ENCODE peak calls at places on chromosomes 6 and 20, in six cellular contexts. One of them, this sample, is unnamed.

GRCh38 chr20:34090645-34091044 is 21.4 kb downstream of the EIF2S2 start:
- DNase-seq in right atrium auricular region: no peak
- DNase-seq in epithelial cell of esophagus: no peak
- DNase-seq in fibroblast of the aortic adventitia: no peak
- DNase-seq in NB4: no peak
- DNase-seq in CD8-positive, alpha-beta T cell: no peak
- DNase-seq in this sample: no peak

GRCh38 chr6:52620906-52621190 is 44.0 kb upstream of the TRAM2 start:
- DNase-seq in right atrium auricular region: no peak
- DNase-seq in epithelial cell of esophagus: no peak
- DNase-seq in fibroblast of the aortic adventitia: peak; percentile 28
- DNase-seq in NB4: no peak
- DNase-seq in CD8-positive, alpha-beta T cell: no peak
- DNase-seq in this sample: no peak

GRCh38 chr6:68226460-68226859 is 408.6 kb upstream of the ADGRB3 start:
- DNase-seq in right atrium auricular region: no peak
- DNase-seq in epithelial cell of esophagus: peak; percentile 36
- DNase-seq in fibroblast of the aortic adventitia: peak; percentile 36
- DNase-seq in NB4: peak; percentile 34
- DNase-seq in CD8-positive, alpha-beta T cell: no peak
- DNase-seq in this sample: peak; percentile 49

GRCh38 chr20:61299088-61299487 is 47.0 kb downstream of the CDH4 start:
- DNase-seq in right atrium auricular region: no peak
- DNase-seq in epithelial cell of esophagus: no peak
- DNase-seq in fibroblast of the aortic adventitia: no peak
- DNase-seq in NB4: no peak
- DNase-seq in CD8-positive, alpha-beta T cell: no peak
- DNase-seq in this sample: no peak

GRCh38 chr6:1395941-1396908 is 6.8 kb downstream of the FOXF2 start:
- DNase-seq in right atrium auricular region: no peak
- DNase-seq in epithelial cell of esophagus: no peak
- DNase-seq in fibroblast of the aortic adventitia: no peak
- DNase-seq in NB4: no peak
- DNase-seq in CD8-positive, alpha-beta T cell: no peak
- DNase-seq in this sample: no peak

GRCh38 chr6:12170351-12171079 is 119.6 kb upstream of the EDN1 start:
- DNase-seq in right atrium auricular region: no peak
- DNase-seq in epithelial cell of esophagus: peak; percentile 43
- DNase-seq in fibroblast of the aortic adventitia: no peak
- DNase-seq in NB4: no peak
- DNase-seq in CD8-positive, alpha-beta T cell: no peak
- DNase-seq in this sample: no peak

GRCh38 chr6:106973841-106974336 is 640 bp downstream of the CD24 start:
- DNase-seq in right atrium auricular region: no peak
- DNase-seq in epithelial cell of esophagus: peak; percentile 20
- DNase-seq in fibroblast of the aortic adventitia: no peak
- DNase-seq in NB4: no peak
- DNase-seq in CD8-positive, alpha-beta T cell: no peak
- DNase-seq in this sample: no peak

GRCh38 chr20:53865905-53866786 is 204.2 kb downstream of the BCAS1 start:
- DNase-seq in right atrium auricular region: no peak
- DNase-seq in epithelial cell of esophagus: peak; percentile 82
- DNase-seq in fibroblast of the aortic adventitia: peak; percentile 73
- DNase-seq in NB4: peak; percentile 51
- DNase-seq in CD8-positive, alpha-beta T cell: no peak
- DNase-seq in this sample: peak; percentile 72

GRCh38 chr6:34518669-34519365 is 37.3 kb downstream of the SPDEF start:
- DNase-seq in right atrium auricular region: no peak
- DNase-seq in epithelial cell of esophagus: no peak
- DNase-seq in fibroblast of the aortic adventitia: no peak
- DNase-seq in NB4: no peak
- DNase-seq in CD8-positive, alpha-beta T cell: no peak
- DNase-seq in this sample: no peak

GRCh38 chr20:49610701-49611538 is 43.0 kb upstream of the PTGIS start:
- DNase-seq in right atrium auricular region: peak; percentile 68
- DNase-seq in epithelial cell of esophagus: peak; percentile 55
- DNase-seq in fibroblast of the aortic adventitia: peak; percentile 49
- DNase-seq in NB4: peak; percentile 90
- DNase-seq in CD8-positive, alpha-beta T cell: peak; percentile 58
- DNase-seq in this sample: peak; percentile 37
- H3K4me3 ChIP-seq in right atrium auricular region: no peak overlapping the region
- H3K4me3 ChIP-seq in epithelial cell of esophagus: no peak overlapping the region
- H3K4me3 ChIP-seq in fibroblast of the aortic adventitia: peak overlapping the region; percentile 44
- H3K4me3 ChIP-seq in NB4: no peak overlapping the region
- H3K4me3 ChIP-seq in CD8-positive, alpha-beta T cell: no peak overlapping the region
- H3K4me3 ChIP-seq in this sample: peak overlapping the region; percentile 35

GRCh38 chr6:104995989-104996617 is 39.2 kb downstream of the LIN28B start:
- DNase-seq in right atrium auricular region: no peak
- DNase-seq in epithelial cell of esophagus: peak; percentile 50
- DNase-seq in fibroblast of the aortic adventitia: peak; percentile 53
- DNase-seq in NB4: peak; percentile 7
- DNase-seq in CD8-positive, alpha-beta T cell: no peak
- DNase-seq in this sample: peak; percentile 92
- TF ChIP-seq CTCF in right atrium auricular region: peak; percentile 38
- TF ChIP-seq CTCF in epithelial cell of esophagus: peak; percentile 7
- TF ChIP-seq CTCF in fibroblast of the aortic adventitia: no peak
- TF ChIP-seq CTCF in NB4: no peak
- TF ChIP-seq CTCF in CD8-positive, alpha-beta T cell: no peak
- TF ChIP-seq CTCF in this sample: peak; percentile 55

DNA sequence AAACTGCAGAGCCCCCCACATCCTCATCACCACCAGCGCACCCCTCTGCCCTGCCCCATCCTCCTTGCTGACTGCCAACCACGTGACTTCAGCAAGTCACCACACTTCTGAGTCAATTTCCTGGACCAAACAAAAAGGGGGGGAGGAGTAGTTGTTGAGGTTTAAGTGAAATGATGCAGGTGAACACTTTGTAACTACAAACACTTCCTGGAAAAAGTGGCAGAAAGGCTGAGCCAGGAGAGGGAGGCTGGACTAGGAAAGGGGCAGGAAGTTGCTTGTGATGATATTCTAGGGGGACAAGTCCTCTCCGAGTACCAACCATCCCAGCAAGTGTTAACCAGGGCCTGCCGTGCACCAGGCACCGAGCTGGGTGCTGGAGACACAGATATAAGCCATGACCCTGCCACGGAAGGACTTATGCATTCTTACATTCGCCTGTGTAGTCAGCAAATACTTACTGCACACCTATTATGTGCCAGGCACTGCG is 67.4 kb downstream of the PREX1 start:
- DNase-seq in right atrium auricular region: no peak
- DNase-seq in epithelial cell of esophagus: peak; percentile 36
- DNase-seq in fibroblast of the aortic adventitia: peak; percentile 39
- DNase-seq in NB4: peak; percentile 86
- DNase-seq in CD8-positive, alpha-beta T cell: peak; percentile 71
- DNase-seq in this sample: peak; percentile 48
- H3K4me3 ChIP-seq in right atrium auricular region: no peak overlapping the region
- H3K4me3 ChIP-seq in epithelial cell of esophagus: no peak overlapping the region
- H3K4me3 ChIP-seq in fibroblast of the aortic adventitia: no peak overlapping the region
- H3K4me3 ChIP-seq in NB4: no peak overlapping the region
- H3K4me3 ChIP-seq in CD8-positive, alpha-beta T cell: peak overlapping the region; percentile 51
- H3K4me3 ChIP-seq in this sample: no peak overlapping the region

DNA sequence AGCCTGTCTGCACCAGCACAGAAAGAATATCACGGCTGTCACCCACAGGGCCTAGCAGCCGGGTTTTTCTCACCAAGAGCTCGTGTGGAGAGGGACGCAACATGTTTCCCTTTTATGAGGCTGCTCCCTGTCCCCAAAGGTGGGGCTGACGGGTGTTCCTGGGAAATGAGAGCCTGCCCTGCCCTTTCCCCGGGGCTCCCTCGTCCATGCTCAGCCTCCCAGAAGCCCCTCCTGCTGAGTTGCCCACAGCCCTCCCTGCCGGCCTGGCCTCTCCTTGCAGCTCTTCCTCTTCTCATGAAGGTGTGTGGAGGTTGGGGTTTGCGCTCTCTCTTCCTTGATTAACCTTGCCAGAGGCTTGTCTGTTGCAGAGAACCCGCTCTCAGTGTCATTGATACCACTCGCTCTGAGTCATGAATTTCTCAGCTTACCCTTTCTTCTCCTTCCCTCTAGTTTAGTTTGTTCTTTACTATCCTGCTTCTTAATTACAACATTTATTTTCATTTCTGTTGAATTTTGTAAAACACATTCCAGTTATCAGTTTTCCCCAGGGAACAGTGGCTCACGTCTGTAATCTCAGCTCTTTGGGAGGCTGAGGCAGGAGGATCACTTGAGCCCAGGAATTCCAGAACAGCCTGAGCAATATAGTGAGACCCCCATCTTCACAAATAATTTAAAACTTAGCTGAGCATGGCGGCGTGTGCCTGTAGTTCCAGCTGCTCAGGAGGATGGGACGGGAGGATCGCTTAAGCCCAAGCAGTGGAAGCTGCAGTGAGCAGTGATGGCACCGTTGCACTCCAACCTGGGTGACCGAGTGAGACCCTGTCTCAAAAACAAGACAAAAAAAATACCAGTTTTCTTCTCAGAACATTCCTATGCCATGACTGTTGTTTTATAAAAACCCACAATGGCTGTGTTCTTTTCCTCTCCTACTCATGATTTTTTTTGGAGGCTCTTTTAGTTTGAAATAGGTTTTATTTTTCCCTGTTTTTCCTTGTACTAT is 103.8 kb downstream of the TMEM242 start:
- DNase-seq in right atrium auricular region: peak; percentile 42
- DNase-seq in epithelial cell of esophagus: peak; percentile 71
- DNase-seq in fibroblast of the aortic adventitia: peak; percentile 35
- DNase-seq in NB4: peak; percentile 56
- DNase-seq in CD8-positive, alpha-beta T cell: no peak
- DNase-seq in this sample: peak; percentile 76
- TF ChIP-seq CTCF in right atrium auricular region: no peak
- TF ChIP-seq CTCF in epithelial cell of esophagus: no peak
- TF ChIP-seq CTCF in fibroblast of the aortic adventitia: no peak
- TF ChIP-seq CTCF in NB4: no peak
- TF ChIP-seq CTCF in CD8-positive, alpha-beta T cell: no peak
- TF ChIP-seq CTCF in this sample: peak; percentile 40

GRCh38 chr6:17984822-17985660 is 2.4 kb downstream of the KIF13A start:
- DNase-seq in right atrium auricular region: no peak
- DNase-seq in epithelial cell of esophagus: no peak
- DNase-seq in fibroblast of the aortic adventitia: peak; percentile 59
- DNase-seq in NB4: no peak
- DNase-seq in CD8-positive, alpha-beta T cell: no peak
- DNase-seq in this sample: peak; percentile 40
- H3K4me3 ChIP-seq in right atrium auricular region: peak overlapping the region; percentile 55
- H3K4me3 ChIP-seq in epithelial cell of esophagus: peak overlapping the region; percentile 85
- H3K4me3 ChIP-seq in fibroblast of the aortic adventitia: peak overlapping the region; percentile 85
- H3K4me3 ChIP-seq in NB4: no peak overlapping the region
- H3K4me3 ChIP-seq in CD8-positive, alpha-beta T cell: no peak overlapping the region
- H3K4me3 ChIP-seq in this sample: peak overlapping the region; percentile 40

GRCh38 chr6:4253604-4254211 is 118.3 kb upstream of the ECI2 start:
- DNase-seq in right atrium auricular region: no peak
- DNase-seq in epithelial cell of esophagus: peak; percentile 70
- DNase-seq in fibroblast of the aortic adventitia: peak; percentile 88
- DNase-seq in NB4: no peak
- DNase-seq in CD8-positive, alpha-beta T cell: no peak
- DNase-seq in this sample: peak; percentile 88
- TF ChIP-seq CTCF in right atrium auricular region: peak; percentile 42
- TF ChIP-seq CTCF in epithelial cell of esophagus: peak; percentile 82
- TF ChIP-seq CTCF in fibroblast of the aortic adventitia: peak; percentile 73
- TF ChIP-seq CTCF in NB4: no peak
- TF ChIP-seq CTCF in CD8-positive, alpha-beta T cell: no peak
- TF ChIP-seq CTCF in this sample: peak; percentile 84

DNA sequence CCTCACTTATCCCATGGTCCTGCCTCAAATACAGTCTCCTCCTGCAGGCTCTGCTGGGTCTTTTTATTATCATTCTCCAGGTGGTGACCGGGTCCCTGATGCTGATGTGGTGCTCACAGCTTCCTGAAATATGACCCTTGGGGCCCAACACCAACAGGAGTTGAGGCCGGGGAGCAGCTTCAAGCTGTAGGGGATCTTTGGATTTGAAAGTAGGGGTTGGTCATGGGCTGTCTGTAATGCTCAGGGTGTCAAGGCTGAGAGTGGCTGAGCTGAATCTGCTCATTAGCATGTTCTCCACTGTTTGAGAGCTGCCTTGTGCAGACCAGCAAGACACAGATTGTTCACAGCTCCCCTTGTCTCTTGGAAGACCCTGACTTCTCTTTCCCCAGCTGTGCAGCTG is 35.5 kb downstream of the HLA-F start:
- DNase-seq in right atrium auricular region: no peak
- DNase-seq in epithelial cell of esophagus: no peak
- DNase-seq in fibroblast of the aortic adventitia: no peak
- DNase-seq in NB4: no peak
- DNase-seq in CD8-positive, alpha-beta T cell: no peak
- DNase-seq in this sample: no peak
- H3K4me3 ChIP-seq in right atrium auricular region: no peak overlapping the region
- H3K4me3 ChIP-seq in epithelial cell of esophagus: no peak overlapping the region
- H3K4me3 ChIP-seq in fibroblast of the aortic adventitia: no peak overlapping the region
- H3K4me3 ChIP-seq in NB4: no peak overlapping the region
- H3K4me3 ChIP-seq in CD8-positive, alpha-beta T cell: no peak overlapping the region
- H3K4me3 ChIP-seq in this sample: no peak overlapping the region

GRCh38 chr6:128520436-128521301 is at the start of gene PTPRK:
- DNase-seq in right atrium auricular region: peak; percentile 92
- DNase-seq in epithelial cell of esophagus: peak; percentile 96
- DNase-seq in fibroblast of the aortic adventitia: peak; percentile 88
- DNase-seq in NB4: peak; percentile 42
- DNase-seq in CD8-positive, alpha-beta T cell: peak; percentile 76
- DNase-seq in this sample: peak; percentile 94
- TF ChIP-seq CTCF in right atrium auricular region: peak; percentile 62
- TF ChIP-seq CTCF in epithelial cell of esophagus: no peak
- TF ChIP-seq CTCF in fibroblast of the aortic adventitia: peak; percentile 34
- TF ChIP-seq CTCF in NB4: no peak
- TF ChIP-seq CTCF in CD8-positive, alpha-beta T cell: peak; percentile 44
- TF ChIP-seq CTCF in this sample: peak; percentile 12

GRCh38 chr6:43496370-43497128 is 13.6 kb downstream of the LRRC73 start:
- DNase-seq in right atrium auricular region: no peak
- DNase-seq in epithelial cell of esophagus: peak; percentile 96
- DNase-seq in fibroblast of the aortic adventitia: peak; percentile 45
- DNase-seq in NB4: peak; percentile 34
- DNase-seq in CD8-positive, alpha-beta T cell: no peak
- DNase-seq in this sample: peak; percentile 57
- H3K4me3 ChIP-seq in right atrium auricular region: no peak overlapping the region
- H3K4me3 ChIP-seq in epithelial cell of esophagus: no peak overlapping the region
- H3K4me3 ChIP-seq in fibroblast of the aortic adventitia: no peak overlapping the region
- H3K4me3 ChIP-seq in NB4: no peak overlapping the region
- H3K4me3 ChIP-seq in CD8-positive, alpha-beta T cell: no peak overlapping the region
- H3K4me3 ChIP-seq in this sample: no peak overlapping the region

DNA sequence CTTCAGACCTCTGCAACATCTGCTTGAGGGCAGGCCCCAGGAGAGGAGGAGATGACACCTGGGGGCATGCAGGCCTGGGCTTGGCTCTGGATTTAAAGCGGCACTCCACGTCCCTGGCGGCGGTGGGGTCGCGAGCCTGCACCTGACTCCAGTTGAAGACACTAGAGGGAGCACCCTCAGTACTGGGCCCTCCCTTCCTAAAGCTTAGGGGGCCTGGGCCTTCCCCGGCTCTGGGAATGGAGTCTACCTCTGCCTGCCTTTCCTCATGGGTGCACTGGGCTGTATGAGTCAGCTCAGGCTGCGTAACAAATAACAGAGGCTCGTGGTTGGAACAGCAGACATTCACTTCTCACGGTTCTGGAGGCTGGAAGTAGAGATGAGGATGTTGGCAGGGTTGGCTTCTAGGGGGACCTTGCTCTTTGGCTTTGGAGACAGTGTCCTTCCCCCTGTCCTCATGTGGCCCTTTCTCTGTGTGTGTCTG is 117.6 kb upstream of the RPS6KA2 start:
- DNase-seq in right atrium auricular region: no peak
- DNase-seq in epithelial cell of esophagus: no peak
- DNase-seq in fibroblast of the aortic adventitia: no peak
- DNase-seq in NB4: no peak
- DNase-seq in CD8-positive, alpha-beta T cell: no peak
- DNase-seq in this sample: no peak
- TF ChIP-seq CTCF in right atrium auricular region: no peak
- TF ChIP-seq CTCF in epithelial cell of esophagus: no peak
- TF ChIP-seq CTCF in fibroblast of the aortic adventitia: no peak
- TF ChIP-seq CTCF in NB4: peak; percentile 1
- TF ChIP-seq CTCF in CD8-positive, alpha-beta T cell: no peak
- TF ChIP-seq CTCF in this sample: no peak